ENCODE peak calls at places on chromosome 22, in five cellular contexts. One of them, this sample, is unnamed.

GRCh38 chr22:39454385-39454871 is 2.4 kb upstream of the MGAT3 start:
- DNase-seq in NCI-H1930: no peak
- DNase-seq in SW 1271: no peak
- DNase-seq in AG09309: no peak
- DNase-seq in foreskin melanocyte: no peak
- DNase-seq in this sample: no peak

GRCh38 chr22:48047722-48048500 is 1285.5 kb downstream of the TBC1D22A start:
- DNase-seq in NCI-H1930: no peak
- DNase-seq in SW 1271: no peak
- DNase-seq in AG09309: no peak
- DNase-seq in foreskin melanocyte: no peak
- DNase-seq in this sample: no peak

GRCh38 chr22:46842606-46843005 is 80.2 kb downstream of the TBC1D22A start:
- DNase-seq in NCI-H1930: no peak
- DNase-seq in SW 1271: no peak
- DNase-seq in AG09309: no peak
- DNase-seq in foreskin melanocyte: no peak
- DNase-seq in this sample: no peak

GRCh38 chr22:41696714-41697113 is 2.6 kb upstream of the MEI1 start:
- DNase-seq in NCI-H1930: no peak
- DNase-seq in SW 1271: no peak
- DNase-seq in AG09309: no peak
- DNase-seq in foreskin melanocyte: no peak
- DNase-seq in this sample: no peak

GRCh38 chr22:23829845-23830372 is 8.9 kb downstream of the DERL3 start:
- DNase-seq in NCI-H1930: no peak
- DNase-seq in SW 1271: no peak
- DNase-seq in AG09309: peak
- DNase-seq in foreskin melanocyte: no peak
- DNase-seq in this sample: no peak

GRCh38 chr22:49348631-49349030 is 479.0 kb downstream of the BRD1 start:
- DNase-seq in NCI-H1930: no peak
- DNase-seq in SW 1271: no peak
- DNase-seq in AG09309: no peak
- DNase-seq in foreskin melanocyte: no peak
- DNase-seq in this sample: peak

GRCh38 chr22:32531955-32532818 is 57.6 kb downstream of the FBXO7 start:
- DNase-seq in NCI-H1930: no peak
- DNase-seq in SW 1271: no peak
- DNase-seq in AG09309: peak
- DNase-seq in foreskin melanocyte: peak
- DNase-seq in this sample: peak

GRCh38 chr22:39932918-39933649 is 27.1 kb upstream of the TMA7B start:
- DNase-seq in NCI-H1930: no peak
- DNase-seq in SW 1271: peak
- DNase-seq in AG09309: no peak
- DNase-seq in foreskin melanocyte: no peak
- DNase-seq in this sample: no peak

GRCh38 chr22:20026204-20026908 is 5.4 kb downstream of the TANGO2 start:
- DNase-seq in NCI-H1930: no peak
- DNase-seq in SW 1271: no peak
- DNase-seq in AG09309: no peak
- DNase-seq in foreskin melanocyte: no peak
- DNase-seq in this sample: no peak

GRCh38 chr22:41302016-41302767 is 867 bp downstream of the ZC3H7B start:
- DNase-seq in NCI-H1930: no peak
- DNase-seq in SW 1271: no peak
- DNase-seq in AG09309: no peak
- DNase-seq in foreskin melanocyte: no peak
- DNase-seq in this sample: no peak

GRCh38 chr22:46484861-46485595 is 52.4 kb downstream of the CELSR1 start:
- DNase-seq in NCI-H1930: no peak
- DNase-seq in SW 1271: no peak
- DNase-seq in AG09309: no peak
- DNase-seq in foreskin melanocyte: no peak
- DNase-seq in this sample: no peak

GRCh38 chr22:37428649-37429586 is 1.6 kb upstream of the ELFN2 start:
- DNase-seq in NCI-H1930: peak
- DNase-seq in SW 1271: peak
- DNase-seq in AG09309: no peak
- DNase-seq in foreskin melanocyte: no peak
- DNase-seq in this sample: no peak

GRCh38 chr22:30717331-30717921 is 22.8 kb downstream of the OSBP2 start:
- DNase-seq in NCI-H1930: no peak
- DNase-seq in SW 1271: peak
- DNase-seq in AG09309: peak
- DNase-seq in foreskin melanocyte: peak
- DNase-seq in this sample: peak

GRCh38 chr22:25013634-25014033 is 61.1 kb downstream of the KIAA1671 start:
- DNase-seq in NCI-H1930: no peak
- DNase-seq in SW 1271: no peak
- DNase-seq in AG09309: no peak
- DNase-seq in foreskin melanocyte: no peak
- DNase-seq in this sample: no peak

GRCh38 chr22:43203471-43203981 is 16.6 kb upstream of the TTLL12 start:
- DNase-seq in NCI-H1930: no peak
- DNase-seq in SW 1271: no peak
- DNase-seq in AG09309: no peak
- DNase-seq in foreskin melanocyte: no peak
- DNase-seq in this sample: no peak

GRCh38 chr22:21760640-21761039 is 25.0 kb upstream of the YPEL1 start:
- DNase-seq in NCI-H1930: no peak
- DNase-seq in SW 1271: no peak
- DNase-seq in AG09309: peak
- DNase-seq in foreskin melanocyte: no peak
- DNase-seq in this sample: no peak

GRCh38 chr22:33105501-33105911 is 47.3 kb upstream of the SYN3 start:
- DNase-seq in NCI-H1930: no peak
- DNase-seq in SW 1271: peak
- DNase-seq in AG09309: no peak
- DNase-seq in foreskin melanocyte: peak
- DNase-seq in this sample: no peak

GRCh38 chr22:31206896-31207687 is 5.0 kb upstream of the LIMK2 start:
- DNase-seq in NCI-H1930: no peak
- DNase-seq in SW 1271: no peak
- DNase-seq in AG09309: no peak
- DNase-seq in foreskin melanocyte: no peak
- DNase-seq in this sample: no peak

GRCh38 chr22:50304528-50305392 is 2.7 kb downstream of the PLXNB2 start:
- DNase-seq in NCI-H1930: no peak
- DNase-seq in SW 1271: no peak
- DNase-seq in AG09309: no peak
- DNase-seq in foreskin melanocyte: no peak
- DNase-seq in this sample: no peak

GRCh38 chr22:29892315-29892714 is 9.3 kb downstream of the MTMR3 start:
- DNase-seq in NCI-H1930: no peak
- DNase-seq in SW 1271: no peak
- DNase-seq in AG09309: no peak
- DNase-seq in foreskin melanocyte: no peak
- DNase-seq in this sample: no peak

GRCh38 chr22:30308518-30309230 is 18.1 kb downstream of the TBC1D10A start:
- DNase-seq in NCI-H1930: no peak
- DNase-seq in SW 1271: no peak
- DNase-seq in AG09309: no peak
- DNase-seq in foreskin melanocyte: no peak
- DNase-seq in this sample: no peak

GRCh38 chr22:41762980-41763779 is 37.3 kb upstream of the CCDC134 start:
- DNase-seq in NCI-H1930: peak
- DNase-seq in SW 1271: no peak
- DNase-seq in AG09309: no peak
- DNase-seq in foreskin melanocyte: no peak
- DNase-seq in this sample: no peak

GRCh38 chr22:19385221-19385906 is 46.2 kb downstream of the HIRA start:
- DNase-seq in NCI-H1930: no peak
- DNase-seq in SW 1271: no peak
- DNase-seq in AG09309: no peak
- DNase-seq in foreskin melanocyte: peak
- DNase-seq in this sample: no peak

GRCh38 chr22:19892249-19892879 is 37.7 kb upstream of the GNB1L start:
- DNase-seq in NCI-H1930: no peak
- DNase-seq in SW 1271: no peak
- DNase-seq in AG09309: no peak
- DNase-seq in foreskin melanocyte: no peak
- DNase-seq in this sample: no peak

This sample was measured in mesenteric fat pad.